ENCODE peak calls at places on chromosomes 11 and 22, in nine cellular contexts. P, O, B, X, Q, Z, J, U and I are unnamed samples. For H3K27me3 and H3K9me3, the result is how much of the 10 kb centered on the place peaks cover.

GRCh38 chr11:35412285-35412684 is 7.1 kb downstream of the SLC1A2 start:
- DNase-seq in P (no peak), O (no peak), B (no peak), X (no peak), Q (no peak), Z (peak), J (no peak), U (no peak), I (no peak)

GRCh38 chr11:85889676-85890579 is 34.7 kb downstream of the CCDC83 start:
- DNase-seq in P (peak), O (no peak), B (no peak), X (no peak), Q (no peak), Z (peak), J (no peak), U (no peak), I (no peak)

GRCh38 chr11:134275188-134275533 is 1.0 kb upstream of the GLB1L3 start:
- DNase-seq in P (no peak), O (no peak), B (no peak), X (no peak), Q (no peak), Z (no peak), J (no peak), U (no peak), I (no peak)

GRCh38 chr11:31817054-31817620 is 6.0 kb upstream of the PAX6 start:
- DNase-seq in P (no peak), O (peak), B (no peak), X (no peak), Q (peak), Z (no peak), J (no peak), U (no peak), I (no peak)

GRCh38 chr11:66012946-66013761 is 1.3 kb downstream of the CST6 start:
- DNase-seq in P (no peak), O (no peak), B (peak), X (no peak), Q (no peak), Z (no peak), J (no peak), U (no peak), I (no peak)

GRCh38 chr11:70471254-70471653 is 72.9 kb downstream of the CTTN start:
- DNase-seq in P (no peak), O (peak), B (no peak), X (no peak), Q (peak), Z (peak), J (peak), U (no peak), I (no peak)

GRCh38 chr11:127890026-127890611 is 697.2 kb downstream of the ETS1 start:
- DNase-seq in P (no peak), O (no peak), B (no peak), X (no peak), Q (no peak), Z (peak), J (no peak), U (no peak), I (no peak)

GRCh38 chr11:65498042-65498726 is 661 bp upstream of the MALAT1 start:
- DNase-seq in P (no peak), O (peak), B (no peak), X (peak), Q (peak), Z (peak), J (peak), U (no peak), I (peak)

GRCh38 chr11:9330387-9331384 is 16.3 kb upstream of the TMEM41B start:
- DNase-seq in P (no peak), O (no peak), B (peak), X (no peak), Q (no peak), Z (no peak), J (no peak), U (no peak), I (no peak)

GRCh38 chr22:41324818-41325528 is 23.6 kb downstream of the ZC3H7B start:
- DNase-seq in P (no peak), O (no peak), B (no peak), X (no peak), Q (no peak), Z (no peak), J (no peak), U (no peak), I (peak)

GRCh38 chr11:11416917-11417316 is 63.9 kb upstream of the CSNK2A3 start:
- DNase-seq in P (no peak), O (no peak), B (no peak), X (no peak), Q (no peak), Z (peak), J (no peak), U (no peak), I (no peak)

GRCh38 chr22:25775501-25775900 is 33.5 kb downstream of the MYO18B start:
- DNase-seq in P (no peak), O (peak), B (no peak), X (no peak), Q (no peak), Z (peak), J (no peak), U (no peak), I (no peak)

GRCh38 chr11:117281159-117281558 is 10.0 kb upstream of the BACE1-AS start:
- DNase-seq in P (no peak), O (no peak), B (no peak), X (no peak), Q (peak), Z (peak), J (no peak), U (no peak), I (no peak)

GRCh38 chr22:43127166-43127908 is 15.9 kb downstream of the MCAT start:
- DNase-seq in P (no peak), O (no peak), B (no peak), X (no peak), Q (no peak), Z (no peak), J (no peak), U (no peak), I (no peak)

GRCh38 chr11:83156996-83157754 is at the start of gene PCF11:
- DNase-seq in P (no peak), O (peak), B (no peak), X (peak), Q (no peak), Z (no peak), J (no peak), U (peak), I (no peak)

GRCh38 chr22:33332538-33332937 is 274.4 kb upstream of the SYN3 start:
- DNase-seq in P (no peak), O (no peak), B (no peak), X (no peak), Q (no peak), Z (no peak), J (no peak), U (no peak), I (no peak)

GRCh38 chr22:29306830-29307657 is 594 bp downstream of the GAS2L1 start:
- DNase-seq in P (peak), O (no peak), B (peak), X (peak), Q (peak), Z (peak), J (no peak), U (peak), I (peak)

GRCh38 chr11:117092951-117093590 is 5.2 kb downstream of the SIK3 start:
- DNase-seq in P (no peak), O (no peak), B (no peak), X (no peak), Q (no peak), Z (no peak), J (no peak), U (no peak), I (no peak)

GRCh38 chr22:45648320-45649070 is 23.1 kb upstream of the ATXN10 start:
- DNase-seq in P (no peak), O (no peak), B (no peak), X (no peak), Q (no peak), Z (no peak), J (no peak), U (no peak), I (no peak)

GRCh38 chr22:33923660-33924246 is 3.5 kb upstream of the LARGE1 start:
- DNase-seq in P (peak), O (peak), B (peak), X (peak), Q (peak), Z (peak), J (no peak), U (no peak), I (no peak)

GRCh38 chr11:112662554-112662953 is 298.7 kb upstream of the NCAM1 start:
- DNase-seq in P (no peak), O (no peak), B (no peak), X (no peak), Q (no peak), Z (no peak), J (no peak), U (no peak), I (no peak)

GRCh38 chr11:122235615-122236014 is 119.6 kb upstream of the BLID start:
- DNase-seq in P (no peak), O (no peak), B (no peak), X (peak), Q (peak), Z (peak), J (no peak), U (no peak), I (no peak)

GRCh38 chr11:29645373-29645772 is 371.5 kb downstream of the KCNA4 start:
- DNase-seq in P (no peak), O (no peak), B (no peak), X (no peak), Q (no peak), Z (no peak), J (no peak), U (no peak), I (no peak)

GRCh38 chr11:118353084-118353710 is 6.2 kb upstream of the UBE4A start:
- DNase-seq in P (no peak), O (no peak), B (no peak), X (no peak), Q (no peak), Z (peak), J (peak), U (no peak), I (no peak)

GRCh38 chr11:117720061-117720511 is 76.9 kb downstream of the DSCAML1 start:
- DNase-seq in P (no peak), O (no peak), B (no peak), X (no peak), Q (no peak), Z (no peak), J (no peak), U (no peak), I (no peak)

GRCh38 chr11:6855971-6856542 is 6.8 kb upstream of the OR10A2 start:
- DNase-seq in P (no peak), O (no peak), B (no peak), X (peak), Q (no peak), Z (peak), J (no peak), U (no peak), I (no peak)

GRCh38 chr11:62842171-62842717 is 2.9 kb upstream of the WDR74 start:
- DNase-seq in P (no peak), O (peak), B (peak), X (no peak), Q (peak), Z (peak), J (peak), U (peak), I (peak)

GRCh38 chr11:45301537-45302246 is 15.6 kb upstream of the SYT13 start:
- DNase-seq in P (no peak), O (no peak), B (no peak), X (no peak), Q (no peak), Z (no peak), J (no peak), U (no peak), I (no peak)

GRCh38 chr11:77199346-77199745 is 71.3 kb downstream of the MYO7A start:
- DNase-seq in P (no peak), O (no peak), B (peak), X (peak), Q (peak), Z (no peak), J (no peak), U (no peak), I (no peak)

GRCh38 chr11:123166095-123166559 is 28.9 kb downstream of the CLMP start:
- DNase-seq in P (no peak), O (peak), B (peak), X (peak), Q (peak), Z (peak), J (no peak), U (peak), I (peak)

GRCh38 chr11:22193348-22194051 is 615 bp downstream of the ANO5 start:
- DNase-seq in P (no peak), O (peak), B (peak), X (peak), Q (peak), Z (no peak), J (no peak), U (peak), I (peak)

GRCh38 chr11:104256525-104256924 is 92.6 kb upstream of the PDGFD start:
- DNase-seq in P (no peak), O (no peak), B (no peak), X (no peak), Q (no peak), Z (peak), J (no peak), U (no peak), I (no peak)

DNA sequence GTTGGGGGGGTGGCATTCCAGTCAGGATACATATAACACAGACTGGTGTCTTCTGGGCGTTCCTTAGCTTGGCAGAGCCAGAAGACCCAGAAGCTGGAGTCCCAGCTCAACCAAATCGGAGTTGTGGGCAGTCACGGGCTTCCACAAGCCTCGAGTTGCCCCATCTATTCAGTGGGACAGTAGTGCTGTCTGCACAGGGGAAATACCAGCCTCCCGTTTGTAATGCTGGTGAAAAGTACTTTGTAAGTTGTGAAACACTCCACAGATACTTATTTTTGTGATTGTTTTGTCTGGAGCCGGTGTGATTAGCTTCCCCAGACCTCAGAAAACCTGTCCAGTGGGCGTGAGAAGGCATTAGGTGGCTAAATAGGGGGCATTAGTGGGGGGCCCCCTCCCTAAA is 13.6 kb downstream of the DGKZ start:
- DNase-seq in P (no peak), O (no peak), B (no peak), X (no peak), Q (no peak), Z (no peak), J (no peak), U (no peak), I (peak)
- H3K4me3 ChIP-seq in P (no peak), O (no peak), B (no peak), X (no peak), Q (peak), Z (no peak), J (peak), U (peak), I (no peak)

DNA sequence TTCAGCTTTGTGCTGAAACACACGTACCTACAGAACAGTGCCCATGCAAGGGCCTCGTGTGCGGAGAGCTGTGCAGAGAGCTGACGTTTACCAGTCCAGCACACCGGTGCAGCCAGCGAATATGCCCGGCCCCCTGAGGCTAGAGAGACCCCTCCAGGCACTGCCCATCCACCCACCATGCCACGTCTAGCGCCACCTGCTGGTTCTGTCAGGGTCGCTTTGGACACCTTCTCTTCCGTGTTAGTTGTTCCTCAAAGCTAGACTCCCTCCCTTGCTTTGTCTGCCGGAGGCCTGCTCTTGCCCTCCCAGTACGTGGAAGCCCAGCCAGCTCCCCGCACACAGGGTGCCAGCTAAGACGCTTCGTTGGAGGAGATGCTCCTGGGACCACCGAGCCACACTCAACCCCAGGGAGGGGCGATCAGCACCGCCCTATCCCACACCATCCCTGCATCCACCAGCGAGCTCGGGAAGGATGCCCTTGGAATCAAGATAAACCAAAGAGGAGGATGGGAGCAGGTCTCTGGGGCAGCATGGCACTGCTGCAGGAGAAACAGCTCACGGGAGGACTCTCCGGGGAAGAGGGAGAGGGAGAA is 43.4 kb downstream of the CPT1A start:
- DNase-seq in P (peak), O (peak), B (no peak), X (no peak), Q (no peak), Z (peak), J (peak), U (no peak), I (no peak)
- H3K27me3 ChIP-seq in P (under half), O (under half), B (under half), X (under half), Q (under half), Z (under half), J (under half), U (under half), I (under half)

GRCh38 chr11:17369685-17370243 is 18.2 kb downstream of the NCR3LG1 start:
- DNase-seq in P (no peak), O (no peak), B (no peak), X (no peak), Q (no peak), Z (no peak), J (no peak), U (no peak), I (no peak)

GRCh38 chr11:17375547-17375946 is 12.9 kb downstream of the KCNJ11 start:
- DNase-seq in P (no peak), O (no peak), B (no peak), X (no peak), Q (no peak), Z (no peak), J (no peak), U (no peak), I (no peak)

GRCh38 chr11:17369094-17369493 is 17.5 kb downstream of the NCR3LG1 start:
- DNase-seq in P (no peak), O (no peak), B (no peak), X (no peak), Q (no peak), Z (no peak), J (no peak), U (no peak), I (no peak)

GRCh38 chr11:17368551-17368950 is 17.0 kb downstream of the NCR3LG1 start:
- DNase-seq in P (no peak), O (no peak), B (no peak), X (no peak), Q (no peak), Z (no peak), J (no peak), U (no peak), I (no peak)

DNA sequence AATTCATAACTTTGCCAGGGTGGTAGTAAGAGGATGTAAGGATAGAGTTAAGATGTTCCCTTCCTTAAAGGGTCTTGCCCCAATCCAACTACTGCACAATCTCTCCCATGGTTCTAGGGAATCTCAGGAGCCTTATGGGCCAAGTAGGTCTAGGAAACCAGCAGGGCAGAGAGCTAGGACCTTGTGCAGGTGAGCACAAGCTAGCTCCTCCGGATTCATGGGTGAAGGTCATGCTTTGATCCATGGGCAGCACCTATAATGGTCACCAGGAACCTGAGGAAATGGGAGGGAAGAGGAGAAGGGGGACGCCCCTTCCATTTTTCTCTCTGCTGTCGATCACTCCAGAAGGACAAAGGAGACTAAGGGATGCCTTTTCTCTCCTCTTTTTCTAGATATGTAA is 16.8 kb downstream of the KCNJ11 start:
- DNase-seq in P (no peak), O (no peak), B (no peak), X (no peak), Q (no peak), Z (peak), J (no peak), U (no peak), I (no peak)
- H3K9me3 ChIP-seq in P (half or more), O (half or more), B (under half), X (under half), Q (under half), Z (under half), J (under half), U (half or more), I (under half)

DNA sequence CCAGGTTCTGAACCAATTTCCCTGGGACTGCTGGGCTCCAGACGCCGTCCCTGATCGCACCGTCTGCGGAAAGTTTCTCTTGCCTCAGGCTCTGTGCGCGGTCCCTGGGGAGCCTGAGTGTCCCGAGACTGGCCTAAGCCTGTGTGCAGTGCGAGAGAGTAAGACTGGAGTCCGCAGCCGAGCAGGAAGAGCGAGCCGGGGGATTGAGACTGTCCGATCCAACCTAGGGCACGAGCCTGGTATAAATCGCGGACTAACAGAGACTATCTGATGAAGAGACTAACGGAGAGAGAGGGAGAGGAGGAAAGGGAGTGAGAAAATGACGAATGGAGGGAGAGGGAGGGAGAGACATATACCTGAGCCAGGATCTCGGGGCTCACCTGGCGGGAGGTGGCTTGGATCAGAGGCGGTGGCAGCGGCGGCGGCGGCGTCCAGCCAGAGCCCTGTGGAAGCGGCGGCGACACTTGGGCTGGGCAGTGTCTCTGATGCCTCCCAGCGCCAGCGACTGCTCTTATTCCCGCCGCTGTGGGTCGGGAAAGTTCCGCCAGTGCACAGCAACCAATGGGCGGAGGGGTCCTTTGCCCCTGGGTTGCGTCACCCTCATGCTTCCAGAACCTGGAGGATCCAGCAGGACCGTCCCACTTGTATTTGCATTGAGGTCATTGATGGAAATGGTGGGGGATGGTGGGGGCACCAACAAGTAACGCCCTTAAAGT is at the start of gene CALCA:
- DNase-seq in P (no peak), O (peak), B (no peak), X (no peak), Q (no peak), Z (no peak), J (no peak), U (no peak), I (peak)
- H3K4me3 ChIP-seq in P (no peak), O (peak), B (no peak), X (no peak), Q (no peak), Z (no peak), J (peak), U (peak), I (no peak)

DNA sequence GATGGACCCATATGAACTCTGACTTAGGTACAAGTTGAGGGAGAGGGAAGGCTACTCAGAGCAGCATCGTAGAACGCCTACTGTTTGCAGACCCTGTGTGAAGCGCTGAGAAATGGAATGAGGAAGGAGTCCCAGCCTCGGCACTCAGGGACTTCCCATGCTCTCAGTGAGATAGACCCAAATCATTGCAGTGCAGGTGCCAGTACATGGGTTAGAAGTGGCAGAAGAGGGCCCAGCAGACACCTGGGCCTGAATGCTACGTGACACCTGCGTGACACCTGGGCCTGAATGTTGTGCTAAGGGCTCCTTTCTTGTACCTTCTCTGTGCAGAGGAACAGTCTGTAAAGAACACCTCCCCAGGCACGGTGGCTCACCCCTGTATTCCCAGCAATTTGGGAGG is 2.6 kb upstream of the PDGFB start:
- DNase-seq in P (no peak), O (no peak), B (no peak), X (no peak), Q (no peak), Z (no peak), J (no peak), U (no peak), I (no peak)
- H3K27me3 ChIP-seq in P (under half), O (half or more), B (under half), X (under half), Q (under half), Z (under half), J (under half), U (under half), I (under half)